ENCODE peak calls at places on chromosomes 13 and 19, in ten cellular contexts. One of them, this sample, is unnamed.

GRCh38 chr13:113551081-113552000 is 33.2 kb upstream of the TFDP1 start:
- DNase-seq in ovary: no peak
- DNase-seq in transverse colon: peak; percentile 3
- DNase-seq in GM23338: no peak
- DNase-seq in endodermal cell: peak; percentile 33
- DNase-seq in WERI-Rb-1: peak; percentile 7
- DNase-seq in heart right ventricle: no peak
- DNase-seq in CD8-positive, alpha-beta T cell: no peak
- DNase-seq in heart left ventricle: no peak
- DNase-seq in neural progenitor cell: no peak
- DNase-seq in this sample: no peak

GRCh38 chr13:27374650-27375049 is 49.8 kb upstream of the GTF3A start:
- DNase-seq in GM23338: peak; percentile 89
- DNase-seq in endodermal cell: peak; percentile 86
- DNase-seq in neural progenitor cell: peak; percentile 81
- DNase-seq in CD8-positive, alpha-beta T cell: peak; percentile 14
- DNase-seq in heart right ventricle: peak; percentile 62
- DNase-seq in WERI-Rb-1: peak; percentile 80
- DNase-seq in ovary: peak; percentile 50
- DNase-seq in heart left ventricle: peak; percentile 47
- DNase-seq in transverse colon: peak; percentile 77
- DNase-seq in this sample: peak; percentile 19

GRCh38 chr19:17616961-17617806 is 61.7 kb downstream of the COLGALT1 start:
- DNase-seq in heart right ventricle: no peak
- DNase-seq in endodermal cell: peak; percentile 88
- DNase-seq in transverse colon: no peak
- DNase-seq in WERI-Rb-1: peak; percentile 24
- DNase-seq in heart left ventricle: no peak
- DNase-seq in ovary: no peak
- DNase-seq in GM23338: peak; percentile 94
- DNase-seq in neural progenitor cell: peak; percentile 66
- DNase-seq in CD8-positive, alpha-beta T cell: no peak
- DNase-seq in this sample: no peak

GRCh38 chr13:44132710-44133109 is 240.9 kb upstream of the SERP2 start:
- DNase-seq in heart left ventricle: peak; percentile 77
- DNase-seq in CD8-positive, alpha-beta T cell: no peak
- DNase-seq in transverse colon: peak; percentile 21
- DNase-seq in heart right ventricle: peak; percentile 79
- DNase-seq in endodermal cell: no peak
- DNase-seq in neural progenitor cell: no peak
- DNase-seq in GM23338: no peak
- DNase-seq in ovary: no peak
- DNase-seq in WERI-Rb-1: no peak
- DNase-seq in this sample: no peak

GRCh38 chr13:32863596-32863995 is 152.6 kb upstream of the KL start:
- DNase-seq in WERI-Rb-1: no peak
- DNase-seq in endodermal cell: no peak
- DNase-seq in transverse colon: no peak
- DNase-seq in GM23338: no peak
- DNase-seq in CD8-positive, alpha-beta T cell: no peak
- DNase-seq in heart right ventricle: no peak
- DNase-seq in ovary: no peak
- DNase-seq in heart left ventricle: no peak
- DNase-seq in neural progenitor cell: no peak
- DNase-seq in this sample: no peak

GRCh38 chr19:12984683-12985048 is 10.6 kb upstream of the NFIX start:
- DNase-seq in WERI-Rb-1: no peak
- DNase-seq in heart right ventricle: no peak
- DNase-seq in heart left ventricle: no peak
- DNase-seq in neural progenitor cell: no peak
- DNase-seq in ovary: no peak
- DNase-seq in GM23338: no peak
- DNase-seq in endodermal cell: no peak
- DNase-seq in CD8-positive, alpha-beta T cell: no peak
- DNase-seq in transverse colon: no peak
- DNase-seq in this sample: no peak

GRCh38 chr19:15673176-15673654 is 328 bp downstream of the CYP4F12 start:
- DNase-seq in GM23338: no peak
- DNase-seq in heart left ventricle: no peak
- DNase-seq in WERI-Rb-1: no peak
- DNase-seq in transverse colon: peak; percentile 43
- DNase-seq in heart right ventricle: no peak
- DNase-seq in CD8-positive, alpha-beta T cell: no peak
- DNase-seq in endodermal cell: no peak
- DNase-seq in ovary: no peak
- DNase-seq in neural progenitor cell: no peak
- DNase-seq in this sample: no peak

GRCh38 chr13:77696006-77696862 is 1.3 kb upstream of the SLAIN1 start:
- DNase-seq in ovary: no peak
- DNase-seq in heart left ventricle: no peak
- DNase-seq in endodermal cell: peak; percentile 44
- DNase-seq in neural progenitor cell: peak; percentile 69
- DNase-seq in transverse colon: no peak
- DNase-seq in heart right ventricle: no peak
- DNase-seq in GM23338: peak; percentile 64
- DNase-seq in CD8-positive, alpha-beta T cell: no peak
- DNase-seq in WERI-Rb-1: no peak
- DNase-seq in this sample: no peak

GRCh38 chr13:26423634-26424033 is 133.8 kb upstream of the WASF3 start:
- DNase-seq in transverse colon: peak; percentile 26
- DNase-seq in neural progenitor cell: no peak
- DNase-seq in endodermal cell: no peak
- DNase-seq in CD8-positive, alpha-beta T cell: no peak
- DNase-seq in heart left ventricle: peak; percentile 34
- DNase-seq in GM23338: peak; percentile 32
- DNase-seq in heart right ventricle: peak; percentile 16
- DNase-seq in ovary: no peak
- DNase-seq in WERI-Rb-1: no peak
- DNase-seq in this sample: no peak

GRCh38 chr13:91247768-91248167 is 99.7 kb upstream of the MIR17HG start:
- DNase-seq in CD8-positive, alpha-beta T cell: no peak
- DNase-seq in endodermal cell: no peak
- DNase-seq in neural progenitor cell: no peak
- DNase-seq in heart left ventricle: no peak
- DNase-seq in transverse colon: no peak
- DNase-seq in WERI-Rb-1: no peak
- DNase-seq in ovary: no peak
- DNase-seq in GM23338: peak; percentile 34
- DNase-seq in heart right ventricle: no peak
- DNase-seq in this sample: no peak

GRCh38 chr13:21541271-21541670 is 62.7 kb downstream of the MICU2 start:
- DNase-seq in transverse colon: no peak
- DNase-seq in ovary: no peak
- DNase-seq in WERI-Rb-1: no peak
- DNase-seq in endodermal cell: no peak
- DNase-seq in GM23338: no peak
- DNase-seq in neural progenitor cell: no peak
- DNase-seq in heart right ventricle: no peak
- DNase-seq in CD8-positive, alpha-beta T cell: no peak
- DNase-seq in heart left ventricle: no peak
- DNase-seq in this sample: no peak

GRCh38 chr13:45040173-45040572 is 50.8 kb downstream of the GPALPP1 start:
- DNase-seq in CD8-positive, alpha-beta T cell: no peak
- DNase-seq in GM23338: no peak
- DNase-seq in endodermal cell: no peak
- DNase-seq in heart right ventricle: no peak
- DNase-seq in WERI-Rb-1: no peak
- DNase-seq in transverse colon: no peak
- DNase-seq in heart left ventricle: no peak
- DNase-seq in ovary: no peak
- DNase-seq in neural progenitor cell: no peak
- DNase-seq in this sample: no peak

GRCh38 chr13:25846227-25846984 is 205.4 kb downstream of the SHISA2 start:
- DNase-seq in transverse colon: no peak
- DNase-seq in CD8-positive, alpha-beta T cell: no peak
- DNase-seq in WERI-Rb-1: no peak
- DNase-seq in endodermal cell: no peak
- DNase-seq in heart left ventricle: no peak
- DNase-seq in neural progenitor cell: no peak
- DNase-seq in ovary: no peak
- DNase-seq in heart right ventricle: no peak
- DNase-seq in GM23338: no peak
- DNase-seq in this sample: no peak

GRCh38 chr13:46389985-46390384 is 2.9 kb upstream of the RUBCNL start:
- DNase-seq in transverse colon: peak; percentile 64
- DNase-seq in CD8-positive, alpha-beta T cell: no peak
- DNase-seq in WERI-Rb-1: no peak
- DNase-seq in neural progenitor cell: peak; percentile 60
- DNase-seq in ovary: no peak
- DNase-seq in GM23338: no peak
- DNase-seq in endodermal cell: peak; percentile 49
- DNase-seq in heart right ventricle: no peak
- DNase-seq in heart left ventricle: peak; percentile 29
- DNase-seq in this sample: no peak

GRCh38 chr13:30255696-30256095 is 51.7 kb downstream of the KATNAL1 start:
- DNase-seq in heart right ventricle: no peak
- DNase-seq in endodermal cell: no peak
- DNase-seq in GM23338: no peak
- DNase-seq in CD8-positive, alpha-beta T cell: no peak
- DNase-seq in transverse colon: no peak
- DNase-seq in WERI-Rb-1: no peak
- DNase-seq in ovary: no peak
- DNase-seq in neural progenitor cell: no peak
- DNase-seq in heart left ventricle: no peak
- DNase-seq in this sample: no peak

GRCh38 chr13:30257433-30258099 is 49.8 kb downstream of the KATNAL1 start:
- DNase-seq in CD8-positive, alpha-beta T cell: no peak
- DNase-seq in transverse colon: no peak
- DNase-seq in ovary: no peak
- DNase-seq in GM23338: peak; percentile 21
- DNase-seq in heart left ventricle: no peak
- DNase-seq in neural progenitor cell: peak; percentile 82
- DNase-seq in endodermal cell: peak; percentile 56
- DNase-seq in heart right ventricle: peak; percentile 3
- DNase-seq in WERI-Rb-1: no peak
- DNase-seq in this sample: no peak

GRCh38 chr13:30253830-30254229 is 53.5 kb downstream of the KATNAL1 start:
- DNase-seq in heart right ventricle: no peak
- DNase-seq in WERI-Rb-1: no peak
- DNase-seq in ovary: no peak
- DNase-seq in CD8-positive, alpha-beta T cell: no peak
- DNase-seq in endodermal cell: no peak
- DNase-seq in GM23338: no peak
- DNase-seq in transverse colon: no peak
- DNase-seq in neural progenitor cell: no peak
- DNase-seq in heart left ventricle: no peak
- DNase-seq in this sample: no peak

DNA sequence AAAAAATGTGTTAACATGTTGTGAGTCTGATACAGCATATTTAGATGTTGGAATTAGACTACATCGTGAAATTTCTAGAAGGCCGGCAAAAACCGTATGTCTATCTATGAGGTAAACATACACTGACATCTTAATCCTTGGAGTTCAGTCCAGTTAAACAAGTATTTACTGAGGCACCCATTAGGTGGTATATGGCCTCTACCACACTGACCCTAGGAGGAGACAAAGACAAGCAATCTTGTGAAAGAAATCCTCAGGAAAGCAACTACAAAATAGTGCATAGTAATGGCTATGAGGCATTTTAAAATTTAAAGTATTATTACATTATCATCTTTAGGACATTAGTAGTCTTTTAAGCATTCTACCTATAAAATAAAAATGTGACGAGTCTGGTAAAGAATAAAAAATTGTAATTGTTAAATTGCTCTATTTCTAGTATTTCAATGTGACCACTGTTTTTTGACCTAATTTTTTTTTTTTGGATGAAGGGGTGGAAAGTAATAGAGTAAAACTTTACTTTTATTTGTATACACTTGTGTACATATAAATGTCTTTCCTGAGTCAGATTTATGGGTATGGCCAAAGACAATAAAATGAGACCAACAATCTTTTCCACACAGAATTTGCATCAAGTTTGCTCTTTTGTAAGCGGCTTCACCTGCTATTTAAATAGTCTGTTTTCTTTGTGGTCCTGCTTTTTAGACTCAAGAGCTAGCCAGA is 50.5 kb downstream of the KATNAL1 start:
- DNase-seq in endodermal cell: no peak
- DNase-seq in WERI-Rb-1: no peak
- DNase-seq in GM23338: peak; percentile 11
- DNase-seq in heart left ventricle: no peak
- DNase-seq in CD8-positive, alpha-beta T cell: no peak
- DNase-seq in neural progenitor cell: no peak
- DNase-seq in heart right ventricle: no peak
- DNase-seq in ovary: no peak
- DNase-seq in transverse colon: no peak
- DNase-seq in this sample: no peak
- TF ChIP-seq CTCF in endodermal cell: peak; percentile 46
- TF ChIP-seq CTCF in WERI-Rb-1: no peak
- TF ChIP-seq CTCF in GM23338: peak; percentile 10
- TF ChIP-seq CTCF in heart left ventricle: no peak
- TF ChIP-seq CTCF in CD8-positive, alpha-beta T cell: no peak
- TF ChIP-seq CTCF in neural progenitor cell: peak; percentile 9
- TF ChIP-seq CTCF in heart right ventricle: no peak
- TF ChIP-seq CTCF in ovary: no peak
- TF ChIP-seq CTCF in transverse colon: no peak
- TF ChIP-seq CTCF in this sample: no peak

DNA sequence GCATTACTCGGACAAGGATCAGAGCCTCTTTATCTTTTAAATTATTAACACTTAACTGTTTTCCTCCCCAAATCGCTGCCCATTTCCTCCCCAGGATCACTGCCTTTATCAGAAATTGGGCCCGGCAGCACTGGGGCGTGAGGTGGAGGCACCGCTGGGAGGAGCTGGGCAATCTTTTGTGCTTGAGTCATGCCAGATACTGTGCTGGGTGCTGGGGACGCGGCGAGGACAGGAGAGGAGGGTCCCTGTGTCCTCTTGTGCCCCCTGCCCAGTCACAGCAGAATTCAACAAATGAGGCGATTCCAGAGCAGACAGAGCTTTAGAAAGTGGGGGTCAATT is 347.8 kb downstream of the ZNF536 start:
- DNase-seq in neural progenitor cell: no peak
- DNase-seq in WERI-Rb-1: peak; percentile 35
- DNase-seq in endodermal cell: peak; percentile 70
- DNase-seq in GM23338: peak; percentile 51
- DNase-seq in heart right ventricle: peak; percentile 17
- DNase-seq in CD8-positive, alpha-beta T cell: no peak
- DNase-seq in heart left ventricle: no peak
- DNase-seq in transverse colon: no peak
- DNase-seq in ovary: peak; percentile 37
- DNase-seq in this sample: no peak
- H3K27ac ChIP-seq in neural progenitor cell: no peak overlapping the region
- H3K27ac ChIP-seq in WERI-Rb-1: peak overlapping the region; percentile 79
- H3K27ac ChIP-seq in endodermal cell: no peak overlapping the region
- H3K27ac ChIP-seq in GM23338: no peak overlapping the region
- H3K27ac ChIP-seq in heart right ventricle: peak overlapping the region; percentile 77
- H3K27ac ChIP-seq in CD8-positive, alpha-beta T cell: no peak overlapping the region
- H3K27ac ChIP-seq in heart left ventricle: peak overlapping the region; percentile 83
- H3K27ac ChIP-seq in transverse colon: peak overlapping the region; percentile 72
- H3K27ac ChIP-seq in ovary: peak overlapping the region; percentile 82
- H3K27ac ChIP-seq in this sample: no peak overlapping the region

GRCh38 chr19:48722196-48722708 is 2.7 kb upstream of the MAMSTR start:
- DNase-seq in CD8-positive, alpha-beta T cell: no peak
- DNase-seq in WERI-Rb-1: no peak
- DNase-seq in heart left ventricle: no peak
- DNase-seq in transverse colon: no peak
- DNase-seq in neural progenitor cell: no peak
- DNase-seq in heart right ventricle: no peak
- DNase-seq in endodermal cell: no peak
- DNase-seq in ovary: no peak
- DNase-seq in GM23338: no peak
- DNase-seq in this sample: no peak
- H3K27me3 ChIP-seq in CD8-positive, alpha-beta T cell: no peaks in the 10 kb centered on the region
- H3K27me3 ChIP-seq in WERI-Rb-1: no peaks in the 10 kb centered on the region
- H3K27me3 ChIP-seq in heart left ventricle: no peaks in the 10 kb centered on the region
- H3K27me3 ChIP-seq in transverse colon: no peaks in the 10 kb centered on the region
- H3K27me3 ChIP-seq in neural progenitor cell: no peaks in the 10 kb centered on the region
- H3K27me3 ChIP-seq in heart right ventricle: no peaks in the 10 kb centered on the region
- H3K27me3 ChIP-seq in endodermal cell: no peaks in the 10 kb centered on the region
- H3K27me3 ChIP-seq in ovary: no peaks in the 10 kb centered on the region
- H3K27me3 ChIP-seq in GM23338: no peaks in the 10 kb centered on the region
- H3K27me3 ChIP-seq in this sample: no peaks in the 10 kb centered on the region

GRCh38 chr19:5186293-5187050 is 154.1 kb downstream of the PTPRS start:
- DNase-seq in heart right ventricle: no peak
- DNase-seq in ovary: no peak
- DNase-seq in transverse colon: no peak
- DNase-seq in neural progenitor cell: no peak
- DNase-seq in heart left ventricle: no peak
- DNase-seq in CD8-positive, alpha-beta T cell: no peak
- DNase-seq in endodermal cell: no peak
- DNase-seq in WERI-Rb-1: no peak
- DNase-seq in GM23338: no peak
- DNase-seq in this sample: no peak
- TF ChIP-seq CTCF in heart right ventricle: no peak
- TF ChIP-seq CTCF in ovary: no peak
- TF ChIP-seq CTCF in transverse colon: no peak
- TF ChIP-seq CTCF in neural progenitor cell: no peak
- TF ChIP-seq CTCF in heart left ventricle: no peak
- TF ChIP-seq CTCF in CD8-positive, alpha-beta T cell: no peak
- TF ChIP-seq CTCF in endodermal cell: no peak
- TF ChIP-seq CTCF in WERI-Rb-1: no peak
- TF ChIP-seq CTCF in GM23338: no peak
- TF ChIP-seq CTCF in this sample: no peak